ENCODE peak calls at places on chromosomes 6 and 20, in seven cellular contexts. L, D, B, K, X, N and F are unnamed samples.

GRCh38 chr6:157280153-157280552 is 43.2 kb downstream of the TMEM242 start:
- DNase-seq in L (no peak), D (no peak), B (no peak), K (no peak), X (no peak), N (no peak), F (no peak)

GRCh38 chr20:49268600-49269365 is 9.1 kb downstream of the ZNFX1 start:
- DNase-seq in L (no peak), D (no peak), B (no peak), K (peak), X (no peak), N (no peak), F (no peak)

GRCh38 chr6:6547111-6547879 is 41.2 kb upstream of the LY86 start:
- DNase-seq in L (peak), D (peak), B (peak), K (peak), X (peak), N (peak), F (peak)

GRCh38 chr6:7515363-7515762 is 26.1 kb upstream of the DSP start:
- DNase-seq in L (no peak), D (no peak), B (no peak), K (no peak), X (no peak), N (no peak), F (no peak)

GRCh38 chr6:100171533-100172321 is 177.7 kb upstream of the MCHR2 start:
- DNase-seq in L (peak), D (no peak), B (no peak), K (peak), X (no peak), N (no peak), F (no peak)

GRCh38 chr6:136547336-136547735 is 2.9 kb downstream of the MAP7 start:
- DNase-seq in L (no peak), D (no peak), B (peak), K (peak), X (no peak), N (no peak), F (no peak)

GRCh38 chr20:16387661-16388060 is 185.6 kb downstream of the KIF16B start:
- DNase-seq in L (no peak), D (no peak), B (no peak), K (no peak), X (no peak), N (no peak), F (no peak)

GRCh38 chr6:87182321-87182720 is 27.0 kb downstream of the ZNF292 start:
- DNase-seq in L (no peak), D (no peak), B (no peak), K (peak), X (no peak), N (no peak), F (no peak)

GRCh38 chr6:168157272-168158007 is 78.4 kb upstream of the FRMD1 start:
- DNase-seq in L (no peak), D (peak), B (no peak), K (no peak), X (no peak), N (peak), F (no peak)

GRCh38 chr6:24799541-24799915 is 811 bp upstream of the ARMH2 start:
- DNase-seq in L (no peak), D (no peak), B (no peak), K (no peak), X (no peak), N (no peak), F (no peak)

GRCh38 chr20:36629719-36630340 is 16.2 kb downstream of the SLA2 start:
- DNase-seq in L (no peak), D (no peak), B (no peak), K (peak), X (no peak), N (no peak), F (no peak)

GRCh38 chr6:157323114-157323923 is at the start of gene TMEM242:
- DNase-seq in L (peak), D (peak), B (peak), K (peak), X (peak), N (peak), F (peak)

GRCh38 chr20:25454153-25454900 is 46.9 kb downstream of the GINS1 start:
- DNase-seq in L (no peak), D (no peak), B (no peak), K (no peak), X (no peak), N (no peak), F (no peak)
- H3K4me3 ChIP-seq in L (no peak), D (no peak), B (no peak), K (no peak), X (no peak), N (no peak), F (no peak)

GRCh38 chr6:26170181-26170580 is 83.0 kb downstream of the HFE start:
- DNase-seq in L (no peak), D (no peak), B (no peak), K (peak), X (no peak), N (no peak), F (no peak)
- H3K4me3 ChIP-seq in L (no peak), D (no peak), B (no peak), K (peak), X (no peak), N (no peak), F (no peak)

GRCh38 chr20:53003420-53003819 is 31.3 kb downstream of the TSHZ2 start:
- DNase-seq in L (no peak), D (no peak), B (no peak), K (no peak), X (no peak), N (no peak), F (no peak)

GRCh38 chr20:53001502-53002301 is 29.5 kb downstream of the TSHZ2 start:
- DNase-seq in L (no peak), D (no peak), B (no peak), K (peak), X (no peak), N (no peak), F (no peak)

GRCh38 chr20:53002786-53003185 is 30.6 kb downstream of the TSHZ2 start:
- DNase-seq in L (no peak), D (no peak), B (no peak), K (no peak), X (no peak), N (no peak), F (no peak)

GRCh38 chr20:52999040-52999439 is 26.9 kb downstream of the TSHZ2 start:
- DNase-seq in L (no peak), D (no peak), B (no peak), K (no peak), X (no peak), N (no peak), F (no peak)

DNA sequence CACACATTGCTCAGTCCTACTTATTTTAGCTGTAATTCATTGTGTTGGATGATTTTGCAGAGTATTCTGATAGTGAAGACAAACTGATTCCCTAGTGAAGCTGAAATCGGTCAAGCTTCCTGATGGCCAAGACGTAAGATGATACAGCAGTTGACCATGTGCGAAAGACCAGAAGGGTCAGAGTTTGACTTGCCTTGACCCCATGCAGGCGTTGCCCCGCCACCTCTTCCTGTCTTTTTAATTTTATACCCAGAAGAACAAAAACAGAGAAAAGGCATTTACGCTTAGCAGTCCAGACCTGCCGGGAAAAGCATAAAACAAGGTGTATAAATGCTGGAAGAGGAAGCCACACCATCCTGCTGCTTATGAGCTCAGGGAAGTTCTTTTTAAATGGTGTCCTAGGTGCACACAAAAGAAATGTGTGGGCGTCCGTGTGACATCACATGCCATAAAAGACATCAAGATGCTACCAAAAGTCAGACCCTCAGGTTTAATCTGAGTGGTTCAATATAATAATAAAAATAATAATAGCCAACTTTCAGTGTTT is 32.2 kb downstream of the TSHZ2 start:
- DNase-seq in L (no peak), D (no peak), B (no peak), K (no peak), X (no peak), N (no peak), F (no peak)
- H3K4me3 ChIP-seq in L (no peak), D (no peak), B (no peak), K (no peak), X (no peak), N (no peak), F (no peak)

GRCh38 chr6:11042750-11043551 is 1.2 kb downstream of the ELOVL2 start:
- DNase-seq in L (no peak), D (no peak), B (no peak), K (peak), X (no peak), N (no peak), F (no peak)
- H3K4me3 ChIP-seq in L (peak), D (peak), B (no peak), K (no peak), X (peak), N (no peak), F (peak)

GRCh38 chr6:169171010-169171409 is 82.6 kb downstream of the THBS2 start:
- DNase-seq in L (no peak), D (no peak), B (no peak), K (no peak), X (no peak), N (no peak), F (no peak)
- H3K4me3 ChIP-seq in L (no peak), D (no peak), B (no peak), K (no peak), X (no peak), N (no peak), F (no peak)

DNA sequence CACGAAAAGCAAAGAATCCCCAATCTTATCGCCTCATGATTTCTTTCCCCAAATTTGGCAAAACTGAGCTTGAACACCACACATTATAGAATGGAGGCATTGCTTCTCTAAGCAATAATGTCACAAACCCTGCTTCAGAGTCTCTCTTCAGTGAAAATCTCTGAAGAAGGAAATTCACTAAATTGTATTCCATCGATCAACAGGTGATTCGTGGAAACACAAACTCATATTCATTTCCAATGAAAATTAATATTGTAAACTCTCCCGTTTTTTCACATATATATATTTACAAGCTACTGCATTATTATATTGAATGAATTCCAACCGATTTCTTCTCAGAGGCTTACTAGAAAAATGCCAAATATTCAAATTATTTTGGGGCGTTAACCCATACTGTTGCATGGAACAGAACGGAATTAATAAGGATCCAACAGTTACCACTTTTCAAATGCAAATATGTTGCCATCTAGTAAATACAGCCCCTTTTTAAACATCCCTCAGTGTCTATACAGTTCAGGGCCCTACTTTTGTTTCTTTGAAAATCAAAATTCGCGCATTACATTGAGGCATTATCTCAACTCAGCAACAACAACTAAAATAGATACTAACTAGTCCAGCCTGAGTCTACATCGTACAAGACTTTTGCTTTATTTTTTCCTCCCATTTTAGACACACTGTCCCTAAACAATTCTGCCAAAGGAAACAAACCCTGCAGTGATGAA is 1.3 kb downstream of the KIF13A start:
- DNase-seq in L (no peak), D (no peak), B (no peak), K (no peak), X (no peak), N (no peak), F (no peak)
- H3K4me3 ChIP-seq in L (peak), D (peak), B (peak), K (no peak), X (peak), N (peak), F (peak)

GRCh38 chr6:36666726-36667591 is 11.6 kb upstream of the CDKN1A start:
- DNase-seq in L (no peak), D (peak), B (peak), K (peak), X (peak), N (peak), F (peak)
- H3K4me3 ChIP-seq in L (no peak), D (no peak), B (peak), K (peak), X (peak), N (no peak), F (no peak)

GRCh38 chr6:26332408-26332807 is 32.6 kb upstream of the BTN3A2 start:
- DNase-seq in L (no peak), D (no peak), B (no peak), K (no peak), X (no peak), N (no peak), F (no peak)
- H3K4me3 ChIP-seq in L (peak), D (no peak), B (no peak), K (peak), X (no peak), N (no peak), F (no peak)

GRCh38 chr6:116461075-116461474 is at the start of gene CALHM6:
- DNase-seq in L (no peak), D (no peak), B (no peak), K (no peak), X (no peak), N (no peak), F (no peak)
- H3K4me3 ChIP-seq in L (peak), D (peak), B (no peak), K (peak), X (peak), N (no peak), F (peak)

GRCh38 chr6:37783831-37784584 is 35.5 kb upstream of the ZFAND3 start:
- DNase-seq in L (no peak), D (peak), B (no peak), K (no peak), X (no peak), N (peak), F (peak)

GRCh38 chr6:37785002-37785687 is 34.4 kb upstream of the ZFAND3 start:
- DNase-seq in L (no peak), D (no peak), B (no peak), K (no peak), X (no peak), N (no peak), F (no peak)

GRCh38 chr6:37781788-37782187 is 37.7 kb upstream of the ZFAND3 start:
- DNase-seq in L (no peak), D (no peak), B (no peak), K (no peak), X (no peak), N (no peak), F (no peak)

GRCh38 chr6:37784585-37784967 is 35.0 kb upstream of the ZFAND3 start:
- DNase-seq in L (no peak), D (no peak), B (no peak), K (no peak), X (no peak), N (peak), F (no peak)

DNA sequence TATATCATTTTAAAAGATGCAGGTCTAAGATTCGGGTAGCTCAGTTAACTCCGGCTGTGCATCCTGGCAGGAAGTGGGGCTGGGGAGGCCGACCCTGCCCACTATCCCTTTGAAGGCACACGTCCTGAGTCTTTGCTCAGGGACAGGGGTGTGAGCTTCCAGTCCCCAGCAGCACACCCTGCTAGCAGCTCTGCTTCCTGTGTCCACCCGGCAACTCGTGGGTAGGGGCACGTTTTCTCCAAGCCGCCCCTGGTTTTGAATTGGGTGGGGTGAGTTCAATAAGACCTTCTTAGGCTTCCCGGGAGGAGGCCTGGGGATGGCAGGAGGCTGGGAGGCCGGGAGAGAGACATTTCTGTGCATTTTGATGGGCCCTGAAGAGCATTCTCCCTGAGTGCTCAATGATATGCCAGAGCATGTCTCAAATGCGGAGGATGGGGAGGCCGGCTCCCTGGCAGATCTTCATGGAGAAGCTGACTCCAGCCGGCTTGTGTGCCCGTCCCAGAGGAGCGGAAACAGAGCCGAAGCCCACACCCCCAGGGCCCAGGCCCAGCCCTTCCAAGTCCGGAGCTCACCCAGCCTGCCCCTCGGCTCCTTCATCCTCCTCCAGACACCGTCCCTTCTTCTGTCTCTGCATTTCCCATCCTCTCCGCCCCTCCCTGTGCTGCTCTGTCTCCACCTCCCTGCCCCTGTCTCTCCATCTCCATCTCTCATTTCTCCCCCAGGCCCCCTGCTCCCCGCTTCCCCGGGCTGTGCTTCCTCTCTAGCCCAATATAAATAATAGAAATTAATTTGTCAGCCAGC is 36.3 kb upstream of the ZFAND3 start:
- DNase-seq in L (no peak), D (no peak), B (no peak), K (no peak), X (no peak), N (peak), F (no peak)
- H3K4me3 ChIP-seq in L (peak), D (peak), B (no peak), K (peak), X (peak), N (peak), F (peak)